ENCODE peak calls at places on chromosome 15, in four cellular contexts. R is ovary, S is mammary epithelial cell, I is psoas muscle. K is an unnamed sample.
A peak's percentile ranks its signal among the peaks of the same experiment; 100 is the strongest.

GRCh38 chr15:28273468-28273867 is 48.5 kb downstream of the HERC2 start:
- DNase-seq in R (no peak), S (no peak), I (no peak), K (no peak)

GRCh38 chr15:100866386-100867330 is 13.0 kb upstream of the ALDH1A3 start:
- DNase-seq in R (no peak), S (no peak), I (no peak), K (no peak)

GRCh38 chr15:80906159-80906775 is 83.4 kb downstream of the MESD start:
- DNase-seq in R (no peak), S (no peak), I (peak; percentile 57), K (no peak)

GRCh38 chr15:38029741-38030140 is 95.3 kb downstream of the TMCO5A start:
- DNase-seq in R (no peak), S (no peak), I (no peak), K (no peak)

GRCh38 chr15:49918106-49918505 is 200.9 kb downstream of the ATP8B4 start:
- DNase-seq in R (no peak), S (peak; percentile 28), I (no peak), K (no peak)

GRCh38 chr15:69388259-69388658 is 25.9 kb upstream of the KIF23 start:
- DNase-seq in R (no peak), S (peak; percentile 53), I (no peak), K (peak; percentile 71)

GRCh38 chr15:100720406-100720967 is 118.1 kb downstream of the ASB7 start:
- DNase-seq in R (no peak), S (no peak), I (no peak), K (no peak)

GRCh38 chr15:34213690-34214089 is 3.8 kb upstream of the KATNBL1 start:
- DNase-seq in R (no peak), S (no peak), I (no peak), K (no peak)

GRCh38 chr15:80849308-80849707 is 70.1 kb downstream of the CEMIP start:
- DNase-seq in R (no peak), S (peak; percentile 91), I (no peak), K (peak; percentile 41)

GRCh38 chr15:47504624-47505256 is 212.6 kb upstream of the SEMA6D start:
- DNase-seq in R (no peak), S (no peak), I (no peak), K (no peak)

GRCh38 chr15:57227899-57228298 is 148.4 kb upstream of the CGNL1 start:
- DNase-seq in R (no peak), S (no peak), I (no peak), K (no peak)

GRCh38 chr15:39880718-39881387 is 39.2 kb downstream of the GPR176 start:
- DNase-seq in R (no peak), S (no peak), I (no peak), K (no peak)

GRCh38 chr15:49235446-49236207 is 65.6 kb downstream of the GALK2 start:
- DNase-seq in R (peak; percentile 61), S (peak; percentile 43), I (peak; percentile 46), K (peak; percentile 38)

GRCh38 chr15:37086521-37086920 is 13.8 kb downstream of the MEIS2 start:
- DNase-seq in R (no peak), S (no peak), I (no peak), K (no peak)

GRCh38 chr15:42996871-42997270 is 76.3 kb upstream of the TTBK2 start:
- DNase-seq in R (no peak), S (no peak), I (no peak), K (no peak)

GRCh38 chr15:25438601-25439455 is at the start of gene UBE3A:
- DNase-seq in R (peak; percentile 95), S (peak; percentile 90), I (peak; percentile 96), K (peak; percentile 92)

GRCh38 chr15:78565951-78566774 is 843 bp downstream of the CHRNA5 start:
- DNase-seq in R (no peak), S (peak; percentile 50), I (no peak), K (no peak)

GRCh38 chr15:79689030-79689429 is 207.8 kb downstream of the MTHFS start:
- DNase-seq in R (no peak), S (no peak), I (no peak), K (no peak)

GRCh38 chr15:56042982-56043980 is 49.9 kb upstream of the NEDD4 start:
- DNase-seq in R (no peak), S (no peak), I (no peak), K (no peak)

GRCh38 chr15:36497903-36498302 is 81.5 kb upstream of the CDIN1 start:
- DNase-seq in R (no peak), S (no peak), I (no peak), K (no peak)

GRCh38 chr15:93997071-93997658 is 234.2 kb upstream of the MCTP2 start:
- DNase-seq in R (no peak), S (peak; percentile 11), I (no peak), K (no peak)

GRCh38 chr15:70046716-70047369 is 50.9 kb downstream of the TLE3 start:
- DNase-seq in R (peak; percentile 32), S (no peak), I (no peak), K (no peak)

DNA sequence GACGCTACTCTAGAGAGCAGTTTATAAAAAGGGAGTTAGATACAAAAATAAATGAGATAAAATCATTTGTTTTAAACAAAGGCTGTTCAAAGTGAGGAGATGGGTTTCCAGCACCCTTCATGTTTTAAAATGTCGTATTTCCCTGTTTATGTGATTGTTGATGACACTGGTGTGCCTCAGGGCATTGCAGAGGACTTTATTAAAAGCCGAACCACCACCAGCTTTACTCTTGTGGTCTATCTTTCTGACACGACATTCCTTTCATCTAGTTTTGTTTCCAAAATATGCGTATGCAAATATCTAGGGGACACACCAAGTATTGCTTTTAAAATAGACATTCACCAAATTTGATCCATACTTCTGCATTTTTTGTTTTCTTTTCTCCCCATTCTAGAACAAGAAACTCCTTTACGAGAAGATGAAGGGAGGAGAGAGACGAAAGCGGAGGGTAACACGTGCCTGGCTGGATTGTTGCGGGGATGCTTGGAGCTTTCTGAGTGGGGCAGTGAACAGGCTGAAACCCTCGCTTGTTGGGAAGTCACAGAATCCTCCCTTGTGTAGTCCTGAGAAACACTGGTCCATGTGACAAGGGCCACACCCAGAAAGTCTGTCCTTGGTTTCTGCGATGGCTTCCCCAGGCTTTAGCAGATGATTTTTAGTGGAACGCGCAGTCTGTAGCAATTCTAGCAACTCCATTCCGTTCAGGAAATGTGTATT is 26.3 kb upstream of the GREM1 start:
- DNase-seq in R (no peak), S (no peak), I (no peak), K (no peak)
- H3K4me3 ChIP-seq in R (no peak overlapping the region), S (no peak overlapping the region), I (no peak overlapping the region), K (no peak overlapping the region)

GRCh38 chr15:59274126-59274970 is 67.7 kb downstream of the LDHAL6B start:
- DNase-seq in R (no peak), S (peak; percentile 79), I (no peak), K (no peak)
- H3K27ac ChIP-seq in R (no peak overlapping the region), S (peak overlapping the region; percentile 61), I (no peak overlapping the region), K (no peak overlapping the region)

GRCh38 chr15:63837032-63837431 is 3.3 kb upstream of the HERC1 start:
- DNase-seq in R (no peak), S (no peak), I (no peak), K (no peak)
- H3K4me3 ChIP-seq in R (no peak overlapping the region), S (no peak overlapping the region), I (no peak overlapping the region), K (no peak overlapping the region)

GRCh38 chr15:23853291-23853690 is 166.2 kb upstream of the NDN start:
- DNase-seq in R (no peak), S (no peak), I (no peak), K (no peak)

GRCh38 chr15:23857028-23857641 is 170.0 kb upstream of the NDN start:
- DNase-seq in R (peak; percentile 48), S (no peak), I (no peak), K (no peak)

GRCh38 chr15:23855947-23856346 is 168.8 kb upstream of the NDN start:
- DNase-seq in R (no peak), S (no peak), I (no peak), K (no peak)

GRCh38 chr15:23854535-23855252 is 167.6 kb upstream of the NDN start:
- DNase-seq in R (no peak), S (no peak), I (no peak), K (no peak)

GRCh38 chr15:23855260-23855659 is 168.2 kb upstream of the NDN start:
- DNase-seq in R (no peak), S (no peak), I (no peak), K (no peak)
- H3K27ac ChIP-seq in R (no peak overlapping the region), S (no peak overlapping the region), I (no peak overlapping the region), K (no peak overlapping the region)

GRCh38 chr15:92809880-92810361 is 90.2 kb upstream of the CHD2 start:
- DNase-seq in R (no peak), S (peak; percentile 52), I (no peak), K (no peak)

GRCh38 chr15:92810418-92811138 is 89.5 kb upstream of the CHD2 start:
- DNase-seq in R (peak; percentile 83), S (peak; percentile 75), I (peak; percentile 74), K (peak; percentile 88)

GRCh38 chr15:92813440-92813839 is 86.7 kb upstream of the CHD2 start:
- DNase-seq in R (no peak), S (no peak), I (no peak), K (no peak)

GRCh38 chr15:92812271-92812670 is 87.9 kb upstream of the CHD2 start:
- DNase-seq in R (no peak), S (peak; percentile 34), I (no peak), K (no peak)

GRCh38 chr15:92811514-92811913 is 88.6 kb upstream of the CHD2 start:
- DNase-seq in R (no peak), S (peak; percentile 83), I (no peak), K (no peak)
- H3K4me3 ChIP-seq in R (no peak overlapping the region), S (peak overlapping the region; percentile 66), I (peak overlapping the region; percentile 67), K (no peak overlapping the region)

DNA sequence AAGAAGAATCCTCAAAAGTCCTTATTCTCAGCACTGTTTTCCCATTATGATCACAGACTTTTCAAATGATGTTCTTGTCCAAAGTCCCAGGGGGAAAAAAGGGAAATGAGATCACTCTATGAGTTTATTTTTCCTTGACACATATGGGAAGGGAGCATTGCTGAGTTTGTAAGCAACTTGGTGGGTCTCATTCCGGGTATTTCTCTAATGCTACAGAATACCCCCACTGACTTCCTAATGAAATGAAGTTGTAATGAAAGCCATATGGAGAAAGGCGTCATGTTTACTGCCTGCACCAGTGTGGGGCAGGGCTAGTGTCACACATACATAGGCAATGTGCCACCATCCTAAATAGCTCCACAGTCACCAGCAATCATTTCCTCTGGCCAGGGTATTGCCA is 41.1 kb upstream of the C15orf61 start:
- DNase-seq in R (no peak), S (no peak), I (no peak), K (no peak)
- H3K27ac ChIP-seq in R (no peak overlapping the region), S (no peak overlapping the region), I (no peak overlapping the region), K (no peak overlapping the region)

DNA sequence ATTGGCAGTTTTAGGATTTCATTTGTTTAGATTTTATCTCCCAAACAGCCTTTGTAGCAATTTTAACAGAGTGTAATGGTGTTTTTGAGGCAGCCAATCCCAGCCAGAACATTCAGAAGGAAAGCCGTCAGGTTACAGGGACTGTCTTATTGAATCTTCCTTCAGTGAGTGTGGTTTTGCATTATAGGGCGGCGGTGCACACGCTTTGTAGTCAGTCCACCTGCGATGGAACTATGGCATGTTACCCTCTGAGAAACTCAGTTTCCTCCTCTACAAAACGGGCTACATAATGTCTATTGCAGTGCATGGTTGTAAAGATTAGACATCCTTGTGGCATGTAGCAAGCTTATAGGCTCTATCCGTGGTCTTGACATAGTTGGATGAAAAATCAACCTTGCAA is 1.0 kb downstream of the LRRC28 start:
- DNase-seq in R (no peak), S (no peak), I (no peak), K (no peak)
- H3K4me3 ChIP-seq in R (peak overlapping the region; percentile 71), S (peak overlapping the region; percentile 79), I (peak overlapping the region; percentile 82), K (peak overlapping the region; percentile 100)

DNA sequence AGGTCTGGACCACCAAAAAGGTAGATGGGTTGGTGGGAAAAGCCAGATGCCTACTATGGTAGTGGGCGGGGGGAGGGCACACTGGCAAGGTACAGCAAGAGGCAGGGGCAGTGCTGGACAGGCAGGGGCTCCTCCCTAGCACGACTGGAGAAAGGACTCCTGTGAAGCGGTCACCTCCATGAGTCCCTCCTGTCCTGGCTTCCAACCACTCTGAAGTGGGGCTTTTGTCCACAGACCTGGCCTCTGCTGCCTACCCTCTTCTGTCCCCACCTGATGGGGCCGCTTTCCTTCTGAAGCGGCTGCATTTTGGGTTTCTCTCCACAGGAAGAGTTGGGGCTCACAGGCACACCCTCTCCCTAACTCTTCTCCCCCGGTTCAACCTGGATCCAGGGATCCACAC is 2.7 kb upstream of the SPTBN5 start:
- DNase-seq in R (no peak), S (no peak), I (no peak), K (peak; percentile 38)
- H3K27ac ChIP-seq in R (no peak overlapping the region), S (no peak overlapping the region), I (no peak overlapping the region), K (no peak overlapping the region)

K was measured in right cardiac atrium.